ENCODE peak calls at places on chromosome 7, in seven cellular contexts. R, W, V, N, H, F and O are unnamed samples.

GRCh38 chr7:104252409-104253134 is 44.8 kb upstream of the ORC5 start:
- DNase-seq in R (peak), W (no peak), V (no peak), N (no peak), H (no peak), F (no peak), O (no peak)

GRCh38 chr7:80312139-80312661 is 177.6 kb downstream of the GNAI1 start:
- DNase-seq in R (peak), W (no peak), V (no peak), N (peak), H (peak), F (no peak), O (no peak)

GRCh38 chr7:26626156-26626555 is 238.2 kb downstream of the SKAP2 start:
- DNase-seq in R (no peak), W (no peak), V (no peak), N (no peak), H (no peak), F (no peak), O (no peak)

GRCh38 chr7:24894670-24895221 is 85.2 kb downstream of the OSBPL3 start:
- DNase-seq in R (peak), W (no peak), V (no peak), N (no peak), H (no peak), F (no peak), O (no peak)

GRCh38 chr7:81140775-81141174 is 221.9 kb upstream of the SEMA3C start:
- DNase-seq in R (no peak), W (no peak), V (no peak), N (no peak), H (no peak), F (no peak), O (no peak)

GRCh38 chr7:79461660-79462059 is 8.2 kb upstream of the MAGI2 start:
- DNase-seq in R (peak), W (no peak), V (no peak), N (no peak), H (no peak), F (no peak), O (no peak)

GRCh38 chr7:113730309-113730955 is 188.4 kb downstream of the PPP1R3A start:
- DNase-seq in R (peak), W (no peak), V (no peak), N (no peak), H (no peak), F (no peak), O (no peak)

GRCh38 chr7:28623863-28624262 is 211.5 kb downstream of the CREB5 start:
- DNase-seq in R (peak), W (no peak), V (no peak), N (no peak), H (no peak), F (no peak), O (no peak)

GRCh38 chr7:39924122-39924521 is 25.9 kb upstream of the CDK13 start:
- DNase-seq in R (no peak), W (no peak), V (no peak), N (no peak), H (no peak), F (no peak), O (no peak)

GRCh38 chr7:151821226-151821625 is 55.7 kb downstream of the PRKAG2 start:
- DNase-seq in R (no peak), W (no peak), V (no peak), N (no peak), H (no peak), F (peak), O (no peak)

GRCh38 chr7:158728911-158729645 is 24.5 kb upstream of the NCAPG2 start:
- DNase-seq in R (no peak), W (no peak), V (no peak), N (no peak), H (no peak), F (no peak), O (no peak)

GRCh38 chr7:125512373-125512772 is 582.7 kb upstream of the POT1 start:
- DNase-seq in R (no peak), W (no peak), V (no peak), N (no peak), H (no peak), F (no peak), O (no peak)

GRCh38 chr7:29196191-29196590 is 1.6 kb downstream of the CHN2 start:
- DNase-seq in R (no peak), W (no peak), V (no peak), N (no peak), H (no peak), F (no peak), O (no peak)

GRCh38 chr7:55130554-55131198 is 111.9 kb downstream of the EGFR start:
- DNase-seq in R (no peak), W (no peak), V (no peak), N (peak), H (no peak), F (no peak), O (no peak)

GRCh38 chr7:65907501-65908198 is 34.8 kb downstream of the VKORC1L1 start:
- DNase-seq in R (no peak), W (no peak), V (no peak), N (no peak), H (no peak), F (no peak), O (no peak)

GRCh38 chr7:82442492-82443043 is 1.0 kb downstream of the CACNA2D1 start:
- DNase-seq in R (no peak), W (no peak), V (no peak), N (no peak), H (peak), F (no peak), O (no peak)

GRCh38 chr7:13291010-13291409 is 603.6 kb downstream of the ARL4A start:
- DNase-seq in R (peak), W (no peak), V (no peak), N (no peak), H (no peak), F (no peak), O (no peak)

GRCh38 chr7:107592361-107593024 is 12.4 kb downstream of the BCAP29 start:
- DNase-seq in R (no peak), W (no peak), V (no peak), N (no peak), H (no peak), F (no peak), O (no peak)

DNA sequence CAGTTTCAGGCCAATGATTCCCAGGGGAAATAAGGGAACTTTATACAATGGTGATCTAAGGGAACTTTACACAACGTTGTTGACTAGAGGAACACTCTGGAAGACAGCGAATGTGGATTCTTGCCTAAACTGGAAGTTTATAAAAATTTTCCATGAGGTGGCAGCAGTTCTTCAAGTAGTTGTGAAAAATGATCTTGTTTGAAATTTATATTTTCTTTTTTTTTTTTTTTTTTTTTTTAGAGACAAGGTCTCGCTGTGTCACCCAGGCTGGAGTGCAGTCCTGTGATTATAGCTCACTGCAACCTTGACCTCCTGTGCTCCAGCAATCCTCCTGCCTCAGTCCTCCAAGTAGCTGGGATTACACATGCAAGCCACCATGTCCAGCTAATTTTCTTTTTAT is 32.1 kb upstream of the GTF2I start:
- DNase-seq in R (peak), W (no peak), V (no peak), N (no peak), H (no peak), F (no peak), O (no peak)
- TF ChIP-seq CTCF in R (peak), W (no peak), V (peak), N (no peak), H (no peak), F (peak), O (no peak)

GRCh38 chr7:155538293-155538692 is 8.1 kb downstream of the CNPY1 start:
- DNase-seq in R (no peak), W (no peak), V (no peak), N (no peak), H (no peak), F (no peak), O (no peak)
- TF ChIP-seq CTCF in R (no peak), W (no peak), V (no peak), N (no peak), H (no peak), F (no peak), O (no peak)

GRCh38 chr7:41045556-41046123 is 657.2 kb downstream of the INHBA start:
- DNase-seq in R (peak), W (no peak), V (no peak), N (peak), H (peak), F (peak), O (no peak)
- TF ChIP-seq CTCF in R (peak), W (peak), V (no peak), N (peak), H (peak), F (peak), O (peak)

GRCh38 chr7:2248984-2249694 is 7.1 kb downstream of the NUDT1 start:
- DNase-seq in R (peak), W (no peak), V (peak), N (peak), H (no peak), F (peak), O (no peak)
- TF ChIP-seq CTCF in R (peak), W (no peak), V (peak), N (no peak), H (no peak), F (no peak), O (no peak)

DNA sequence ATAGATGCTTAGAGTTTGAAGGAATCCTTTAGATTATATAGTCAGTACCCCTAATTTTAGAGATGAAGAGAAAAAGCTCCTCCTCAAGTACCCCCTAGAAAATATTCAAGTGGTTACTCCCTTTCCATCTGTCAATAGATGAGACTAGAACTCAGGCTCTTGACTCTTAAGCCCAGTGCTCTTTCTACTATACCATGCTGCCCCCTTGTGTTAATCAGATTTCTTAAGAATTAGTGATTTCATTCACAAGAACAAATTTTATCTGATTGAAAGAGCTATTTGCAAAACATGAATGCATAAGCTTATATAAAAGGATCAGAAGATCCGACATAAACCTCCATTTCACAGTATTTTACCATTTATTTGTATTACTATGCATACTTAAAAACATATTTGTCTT is 179.3 kb downstream of the TFEC start:
- DNase-seq in R (peak), W (no peak), V (no peak), N (no peak), H (peak), F (no peak), O (no peak)
- TF ChIP-seq CTCF in R (peak), W (peak), V (peak), N (peak), H (peak), F (peak), O (peak)

GRCh38 chr7:45416846-45417245 is 157.3 kb upstream of the ADCY1 start:
- DNase-seq in R (no peak), W (no peak), V (no peak), N (no peak), H (no peak), F (no peak), O (no peak)
- TF ChIP-seq CTCF in R (no peak), W (no peak), V (no peak), N (no peak), H (no peak), F (no peak), O (no peak)

GRCh38 chr7:100823140-100823525 is 4.2 kb downstream of the EPHB4 start:
- DNase-seq in R (no peak), W (no peak), V (no peak), N (no peak), H (no peak), F (no peak), O (no peak)
- TF ChIP-seq CTCF in R (no peak), W (no peak), V (no peak), N (no peak), H (no peak), F (no peak), O (no peak)